ENCODE peak calls at places on chromosomes 1 and 21, in nine cellular contexts. One of them, this sample, is unnamed.

GRCh38 chr1:30328401-30329262 is 394.8 kb downstream of the MATN1 start:
- DNase-seq in heart left ventricle: no peak
- DNase-seq in stimulated activated CD4-positive, alpha-beta T cell treated with anti-CD3 and anti-CD28 coated beads, Interleukin-1b, Interleukin-23, amount 100 ng/mL, for 4 hours: no peak
- DNase-seq in cardiac fibroblast: no peak
- DNase-seq in iPS-NIHi11: no peak
- DNase-seq in kidney glomerular epithelial cell: no peak
- DNase-seq in adipocyte: no peak
- DNase-seq in hepatocyte: no peak
- DNase-seq in H4: no peak
- DNase-seq in this sample: no peak

GRCh38 chr1:220013497-220013896 is 32.8 kb downstream of the EPRS1 start:
- DNase-seq in heart left ventricle: no peak
- DNase-seq in stimulated activated CD4-positive, alpha-beta T cell treated with anti-CD3 and anti-CD28 coated beads, Interleukin-1b, Interleukin-23, amount 100 ng/mL, for 4 hours: no peak
- DNase-seq in cardiac fibroblast: peak
- DNase-seq in iPS-NIHi11: no peak
- DNase-seq in kidney glomerular epithelial cell: peak
- DNase-seq in adipocyte: peak
- DNase-seq in hepatocyte: no peak
- DNase-seq in H4: no peak
- DNase-seq in this sample: no peak

GRCh38 chr1:6471086-6471841 is 5.3 kb upstream of the TNFRSF25 start:
- DNase-seq in heart left ventricle: no peak
- DNase-seq in stimulated activated CD4-positive, alpha-beta T cell treated with anti-CD3 and anti-CD28 coated beads, Interleukin-1b, Interleukin-23, amount 100 ng/mL, for 4 hours: no peak
- DNase-seq in cardiac fibroblast: no peak
- DNase-seq in iPS-NIHi11: peak
- DNase-seq in kidney glomerular epithelial cell: no peak
- DNase-seq in adipocyte: no peak
- DNase-seq in hepatocyte: no peak
- DNase-seq in H4: no peak
- DNase-seq in this sample: peak

GRCh38 chr1:23561076-23561812 is 1.9 kb upstream of the ID3 start:
- DNase-seq in heart left ventricle: no peak
- DNase-seq in stimulated activated CD4-positive, alpha-beta T cell treated with anti-CD3 and anti-CD28 coated beads, Interleukin-1b, Interleukin-23, amount 100 ng/mL, for 4 hours: no peak
- DNase-seq in cardiac fibroblast: no peak
- DNase-seq in iPS-NIHi11: no peak
- DNase-seq in kidney glomerular epithelial cell: no peak
- DNase-seq in adipocyte: peak
- DNase-seq in hepatocyte: no peak
- DNase-seq in H4: no peak
- DNase-seq in this sample: no peak

GRCh38 chr1:19232526-19232851 is 18.8 kb downstream of the EMC1 start:
- DNase-seq in heart left ventricle: no peak
- DNase-seq in stimulated activated CD4-positive, alpha-beta T cell treated with anti-CD3 and anti-CD28 coated beads, Interleukin-1b, Interleukin-23, amount 100 ng/mL, for 4 hours: no peak
- DNase-seq in cardiac fibroblast: no peak
- DNase-seq in iPS-NIHi11: no peak
- DNase-seq in kidney glomerular epithelial cell: no peak
- DNase-seq in adipocyte: peak
- DNase-seq in hepatocyte: peak
- DNase-seq in H4: no peak
- DNase-seq in this sample: no peak

GRCh38 chr21:33668180-33668579 is 25.9 kb downstream of the ITSN1 start:
- DNase-seq in heart left ventricle: no peak
- DNase-seq in stimulated activated CD4-positive, alpha-beta T cell treated with anti-CD3 and anti-CD28 coated beads, Interleukin-1b, Interleukin-23, amount 100 ng/mL, for 4 hours: no peak
- DNase-seq in cardiac fibroblast: peak
- DNase-seq in iPS-NIHi11: no peak
- DNase-seq in kidney glomerular epithelial cell: no peak
- DNase-seq in adipocyte: peak
- DNase-seq in hepatocyte: no peak
- DNase-seq in H4: no peak
- DNase-seq in this sample: no peak

GRCh38 chr1:205858141-205858961 is 8.4 kb upstream of the PM20D1 start:
- DNase-seq in heart left ventricle: no peak
- DNase-seq in stimulated activated CD4-positive, alpha-beta T cell treated with anti-CD3 and anti-CD28 coated beads, Interleukin-1b, Interleukin-23, amount 100 ng/mL, for 4 hours: no peak
- DNase-seq in cardiac fibroblast: no peak
- DNase-seq in iPS-NIHi11: no peak
- DNase-seq in kidney glomerular epithelial cell: no peak
- DNase-seq in adipocyte: no peak
- DNase-seq in hepatocyte: no peak
- DNase-seq in H4: no peak
- DNase-seq in this sample: no peak

GRCh38 chr1:6984996-6985395 is 199.7 kb downstream of the CAMTA1 start:
- DNase-seq in heart left ventricle: no peak
- DNase-seq in stimulated activated CD4-positive, alpha-beta T cell treated with anti-CD3 and anti-CD28 coated beads, Interleukin-1b, Interleukin-23, amount 100 ng/mL, for 4 hours: no peak
- DNase-seq in cardiac fibroblast: no peak
- DNase-seq in iPS-NIHi11: no peak
- DNase-seq in kidney glomerular epithelial cell: no peak
- DNase-seq in adipocyte: no peak
- DNase-seq in hepatocyte: no peak
- DNase-seq in H4: no peak
- DNase-seq in this sample: no peak

GRCh38 chr1:153790996-153791855 is 16.0 kb downstream of the SLC27A3 start:
- DNase-seq in heart left ventricle: no peak
- DNase-seq in stimulated activated CD4-positive, alpha-beta T cell treated with anti-CD3 and anti-CD28 coated beads, Interleukin-1b, Interleukin-23, amount 100 ng/mL, for 4 hours: no peak
- DNase-seq in cardiac fibroblast: peak
- DNase-seq in iPS-NIHi11: no peak
- DNase-seq in kidney glomerular epithelial cell: peak
- DNase-seq in adipocyte: peak
- DNase-seq in hepatocyte: peak
- DNase-seq in H4: peak
- DNase-seq in this sample: peak

This sample was measured in mucosa of descending colon.